ENCODE peak calls at places on chromosomes 6 and 20, in nine cellular contexts. V, C, Z, I, Y, W, D, L and Q are unnamed samples. For H3K27me3, the result is how much of the 10 kb centered on the place peaks cover.

GRCh38 chr6:10847684-10848083 is 9.3 kb upstream of the MAK start:
- DNase-seq in L (no peak), Z (no peak), Y (no peak), D (no peak), V (peak), W (no peak), C (no peak), I (no peak), Q (no peak)

GRCh38 chr6:8110117-8110721 is 7.9 kb upstream of the EEF1E1 start:
- DNase-seq in L (no peak), V (no peak), Z (no peak), W (no peak), Y (no peak), D (no peak), C (no peak), I (no peak), Q (no peak)

GRCh38 chr6:31568537-31568961 is 3.5 kb upstream of the LTA start:
- DNase-seq in C (no peak), Y (no peak), W (no peak), D (no peak), I (no peak), L (no peak), V (no peak), Z (no peak), Q (no peak)

GRCh38 chr6:154402081-154402780 is 45.6 kb upstream of the IPCEF1 start:
- DNase-seq in V (no peak), C (no peak), W (no peak), D (no peak), I (no peak), Z (no peak), Y (no peak), L (no peak), Q (no peak)

GRCh38 chr6:41247288-41247865 is 19.2 kb downstream of the TREML4 start:
- DNase-seq in Z (no peak), Y (no peak), C (no peak), W (no peak), V (no peak), L (no peak), D (no peak), I (no peak), Q (no peak)

GRCh38 chr6:27502508-27503435 is 29.9 kb upstream of the ZNF184 start:
- DNase-seq in I (peak), V (peak), L (peak), Z (peak), Y (peak), C (peak), W (peak), D (peak), Q (peak)

GRCh38 chr6:37173573-37174195 is 3.7 kb downstream of the PIM1 start:
- DNase-seq in V (peak), Z (no peak), I (peak), W (no peak), D (no peak), C (no peak), Y (no peak), L (no peak), Q (no peak)

GRCh38 chr6:53526000-53526399 is 18.9 kb downstream of the GCLC start:
- DNase-seq in V (no peak), W (no peak), L (no peak), C (no peak), I (no peak), D (no peak), Y (no peak), Z (no peak), Q (no peak)

GRCh38 chr6:7106215-7106751 is 1.5 kb upstream of the RREB1 start:
- DNase-seq in L (no peak), D (peak), V (no peak), W (peak), C (no peak), I (no peak), Z (peak), Y (no peak), Q (peak)

GRCh38 chr6:143878272-143878760 is 14.0 kb downstream of the ZC2HC1B start:
- DNase-seq in Y (no peak), I (no peak), W (no peak), L (no peak), V (peak), Z (peak), C (no peak), D (no peak), Q (no peak)

GRCh38 chr6:112443118-112443641 is 96.0 kb downstream of the RFPL4B start:
- DNase-seq in I (no peak), D (no peak), L (no peak), C (no peak), Y (no peak), W (peak), Z (no peak), V (peak), Q (no peak)

GRCh38 chr6:25302677-25303128 is 23.5 kb downstream of the CARMIL1 start:
- DNase-seq in L (no peak), Y (no peak), C (no peak), D (no peak), Z (no peak), I (no peak), V (peak), W (peak), Q (no peak)

GRCh38 chr6:143958839-143959399 is 49.1 kb downstream of the PLAGL1 start:
- DNase-seq in L (no peak), I (no peak), Z (peak), W (peak), C (no peak), Y (no peak), D (no peak), V (no peak), Q (no peak)

GRCh38 chr20:38112249-38112942 is 52.7 kb downstream of the TGM2 start:
- DNase-seq in Y (no peak), C (no peak), Z (no peak), V (no peak), W (no peak), D (no peak), L (no peak), I (peak), Q (no peak)

DNA sequence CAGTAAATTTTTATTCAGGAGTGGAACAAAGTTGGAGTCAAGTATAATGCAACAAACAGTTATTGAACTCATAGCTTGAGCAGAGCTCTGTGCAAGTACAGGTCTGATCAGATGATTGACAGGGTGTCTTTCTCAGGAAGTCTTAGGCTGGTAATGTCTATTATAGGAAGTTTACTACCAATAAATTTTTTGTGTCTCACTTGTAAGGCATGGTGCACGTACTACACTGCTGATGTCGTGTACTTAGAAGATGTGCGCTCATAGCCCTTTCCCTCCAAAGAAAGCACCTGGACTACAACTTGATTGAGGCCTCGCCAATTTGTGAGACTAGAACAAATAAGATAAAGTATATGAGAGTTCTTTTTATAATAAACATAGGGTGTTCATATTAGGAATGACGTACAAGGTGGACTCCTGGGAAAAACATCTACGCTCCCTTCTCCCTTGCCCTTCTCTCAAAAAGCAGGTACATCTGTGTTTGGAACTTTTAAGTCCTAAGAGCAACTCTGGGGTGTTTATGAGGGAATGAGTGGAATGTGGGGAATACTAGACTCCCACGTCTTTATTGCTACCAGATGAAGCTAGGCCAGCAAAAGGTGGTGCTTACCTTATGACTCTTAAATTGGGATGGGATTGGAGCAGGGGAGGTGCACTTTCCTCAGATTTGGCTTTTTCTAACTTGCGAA is 1.5 kb downstream of the NDUFAF5 start:
- DNase-seq in W (no peak), V (no peak), I (no peak), Y (no peak), D (no peak), Z (no peak), C (no peak), L (no peak), Q (no peak)
- H3K4me3 ChIP-seq in W (peak), V (peak), I (peak), Y (peak), D (no peak), Z (peak), C (peak), L (peak), Q (peak)

GRCh38 chr20:53186630-53187029 is 214.5 kb downstream of the TSHZ2 start:
- DNase-seq in C (no peak), W (peak), I (no peak), D (no peak), Y (no peak), L (no peak), Z (no peak), V (no peak), Q (no peak)
- H3K27me3 ChIP-seq in C (under half), W (under half), I (under half), D (under half), Y (under half), L (under half), Z (under half), V (under half), Q (under half)

GRCh38 chr20:64051033-64051452 is 1.6 kb upstream of the SOX18 start:
- DNase-seq in Y (no peak), Z (no peak), I (no peak), C (no peak), D (no peak), L (no peak), W (no peak), V (no peak), Q (no peak)
- H3K4me3 ChIP-seq in Y (no peak), Z (peak), I (no peak), C (no peak), D (no peak), L (peak), W (no peak), V (no peak), Q (no peak)

DNA sequence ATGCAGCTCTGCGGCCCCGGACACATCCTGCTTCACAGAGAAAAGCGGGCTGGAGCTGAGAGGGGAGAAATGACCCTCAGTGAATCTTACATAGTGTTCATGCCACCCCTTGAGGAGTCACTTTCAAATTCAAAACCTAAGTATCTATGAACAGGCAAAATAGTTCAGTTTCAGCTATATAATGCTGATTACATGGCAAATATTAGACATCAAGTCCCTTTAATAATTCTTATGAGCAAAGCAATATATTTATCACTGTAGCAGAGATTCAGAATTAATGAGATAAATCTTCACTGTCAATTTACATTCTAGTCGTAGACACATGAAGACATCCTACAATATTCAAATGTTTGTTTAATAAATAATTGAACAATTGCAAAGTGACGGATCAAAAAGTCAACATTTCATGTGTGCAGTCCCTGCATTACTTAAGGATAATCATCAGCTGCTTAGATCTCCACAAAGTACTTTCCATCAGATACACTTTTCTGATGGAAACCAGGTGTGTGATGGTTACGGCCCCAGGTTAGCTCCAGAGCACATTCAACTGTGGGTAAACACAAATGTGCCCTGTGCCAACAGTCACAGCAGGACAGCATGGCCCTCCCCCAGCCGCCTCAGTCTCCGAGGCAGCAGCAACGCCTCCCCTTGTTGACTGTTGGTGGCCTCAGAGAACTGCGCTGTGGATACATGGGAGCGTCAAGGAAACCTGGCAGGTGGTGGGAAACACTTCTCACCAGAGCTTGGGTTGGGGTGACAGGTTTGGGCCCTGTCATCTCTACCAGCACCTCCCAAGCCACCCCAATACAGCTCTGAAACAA is 787 bp upstream of the PRR18 start:
- DNase-seq in Y (peak), D (peak), Z (peak), I (no peak), V (no peak), L (no peak), W (peak), C (no peak), Q (no peak)
- H3K27me3 ChIP-seq in Y (under half), D (under half), Z (under half), I (under half), V (half or more), L (half or more), W (half or more), C (under half), Q (under half)

GRCh38 chr6:16731503-16732018 is 29.7 kb downstream of the ATXN1 start:
- DNase-seq in Y (no peak), W (no peak), I (no peak), D (no peak), C (no peak), Z (no peak), L (no peak), V (no peak), Q (no peak)

GRCh38 chr6:16729183-16729696 is 32.0 kb downstream of the ATXN1 start:
- DNase-seq in I (no peak), C (no peak), L (no peak), D (no peak), Y (no peak), W (no peak), Z (peak), V (peak), Q (no peak)

GRCh38 chr6:16729744-16730143 is 31.5 kb downstream of the ATXN1 start:
- DNase-seq in I (no peak), W (no peak), Y (no peak), L (no peak), V (no peak), Z (no peak), C (no peak), D (no peak), Q (no peak)

GRCh38 chr6:16733085-16733484 is 28.2 kb downstream of the ATXN1 start:
- DNase-seq in Z (no peak), W (no peak), C (no peak), D (no peak), L (peak), I (no peak), Y (no peak), V (no peak), Q (no peak)

DNA sequence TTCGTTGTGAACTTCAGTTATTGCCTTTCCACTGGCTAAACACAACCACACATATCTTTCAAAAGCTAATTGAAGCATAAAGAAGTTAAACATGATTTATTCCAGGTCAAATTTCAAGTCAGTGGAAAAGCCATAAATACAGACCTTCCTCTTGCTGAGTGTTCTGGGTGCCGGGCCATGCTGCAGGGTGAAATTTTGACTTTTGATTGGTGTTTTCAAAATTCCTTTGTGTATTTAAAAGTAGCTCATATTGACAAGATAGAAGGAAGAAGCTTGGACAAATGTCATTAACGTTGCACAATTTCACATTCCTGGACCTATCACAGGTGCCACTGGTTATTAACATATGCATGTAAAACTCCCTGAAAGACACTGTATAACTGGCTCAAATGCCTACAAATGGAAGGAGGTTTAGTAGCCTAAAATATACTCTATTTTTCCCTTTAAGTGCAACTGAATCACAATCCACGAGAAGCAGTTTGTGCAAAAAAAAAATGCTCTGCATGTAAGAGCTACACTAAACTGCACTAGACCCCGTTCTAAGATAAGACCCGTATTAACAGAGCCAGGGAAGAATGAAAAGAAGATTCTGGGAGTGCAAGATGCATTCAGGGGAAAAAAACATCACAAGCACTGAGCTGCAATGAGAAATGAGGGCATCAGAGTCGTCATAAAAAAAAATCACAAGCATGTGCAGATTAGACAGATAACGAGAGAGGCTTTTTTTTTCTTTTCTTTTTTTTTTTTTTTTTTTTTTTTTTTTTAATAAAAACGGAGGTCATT is 30.3 kb downstream of the ATXN1 start:
- DNase-seq in Y (no peak), V (no peak), Z (peak), W (no peak), L (no peak), C (no peak), I (no peak), D (no peak), Q (no peak)
- H3K4me3 ChIP-seq in Y (no peak), V (no peak), Z (no peak), W (no peak), L (no peak), C (no peak), I (no peak), D (no peak), Q (no peak)

GRCh38 chr20:59644371-59644939 is 40.1 kb downstream of the PHACTR3 start:
- DNase-seq in Y (peak), I (no peak), W (no peak), L (no peak), D (no peak), C (no peak), Z (no peak), V (no peak), Q (no peak)
- H3K27me3 ChIP-seq in Y (under half), I (under half), W (under half), L (under half), D (under half), C (under half), Z (under half), V (under half), Q (under half)

GRCh38 chr6:81326856-81327561 is 425.5 kb downstream of the TENT5A start:
- DNase-seq in D (no peak), I (no peak), L (no peak), C (no peak), W (no peak), V (peak), Y (no peak), Z (no peak), Q (no peak)
- H3K4me3 ChIP-seq in D (no peak), I (no peak), L (no peak), C (no peak), W (no peak), V (no peak), Y (no peak), Z (no peak), Q (no peak)